ENCODE peak calls at places on chromosome 18, in four cellular contexts. B is breast epithelium, I is left ventricle myocardium inferior, T is ovary. N is an unnamed sample. For H3K27me3, the result is how much of the 10 kb centered on the place peaks cover.

GRCh38 chr18:36460854-36461253 is 163.3 kb downstream of the FHOD3 start:
- DNase-seq in B (no peak), I (no peak), T (no peak), N (no peak)

GRCh38 chr18:58541137-58541788 is 87.6 kb downstream of the ALPK2 start:
- DNase-seq in B (no peak), I (no peak), T (no peak), N (peak)

GRCh38 chr18:32441536-32441935 is 29.1 kb downstream of the GAREM1 start:
- DNase-seq in T (no peak), B (no peak), I (no peak), N (no peak)

GRCh38 chr18:35376742-35377695 is at the start of gene ZNF396:
- DNase-seq in T (peak), B (peak), I (peak), N (peak)

GRCh38 chr18:13893418-13893760 is 21.9 kb downstream of the MC2R start:
- DNase-seq in T (no peak), B (no peak), I (no peak), N (no peak)

GRCh38 chr18:66729459-66730239 is 125.8 kb upstream of the CDH19 start:
- DNase-seq in I (no peak), B (no peak), T (no peak), N (no peak)

GRCh38 chr18:46939337-46939963 is 22.0 kb downstream of the KATNAL2 start:
- DNase-seq in T (no peak), B (no peak), I (no peak), N (no peak)

GRCh38 chr18:78735131-78736014 is 244.2 kb upstream of the SALL3 start:
- DNase-seq in T (no peak), B (peak), I (no peak), N (no peak)

GRCh38 chr18:77093067-77093430 is 39.5 kb downstream of the MBP start:
- DNase-seq in I (no peak), B (no peak), T (no peak), N (no peak)

GRCh38 chr18:55422456-55423185 is 165.4 kb downstream of the TCF4 start:
- DNase-seq in T (peak), I (peak), B (no peak), N (no peak)
- H3K4me3 ChIP-seq in T (peak), I (peak), B (peak), N (no peak)

DNA sequence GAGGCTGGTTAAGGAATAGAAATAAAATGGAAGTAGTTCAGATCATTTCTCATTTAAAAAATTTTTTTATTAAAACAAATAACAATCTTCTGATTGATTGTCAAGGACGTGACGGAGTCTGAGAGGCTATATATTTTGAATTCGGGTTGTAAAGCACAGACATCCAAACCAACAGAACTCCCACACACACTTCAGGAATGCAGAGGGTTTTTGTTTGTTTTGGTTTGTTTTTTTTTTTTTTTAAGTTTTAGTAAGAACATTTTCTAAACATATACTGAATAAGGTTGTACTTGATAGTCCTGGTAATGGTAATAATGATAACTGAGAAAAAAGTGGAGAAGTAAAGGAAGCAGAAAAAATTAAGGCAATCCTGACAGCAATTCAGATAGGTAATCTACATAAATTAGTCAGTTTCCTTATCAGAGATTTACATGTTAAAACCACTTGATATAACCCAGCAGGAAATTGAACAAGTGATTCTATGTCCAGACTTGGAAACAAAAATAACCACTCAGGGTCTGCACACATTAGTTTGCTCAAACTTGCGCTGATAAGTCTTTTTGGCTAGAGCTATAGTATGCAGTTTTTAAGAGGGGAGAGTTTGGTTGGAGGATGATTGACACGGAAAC is 51.5 kb upstream of the CTAGE1 start:
- DNase-seq in I (no peak), T (no peak), B (no peak), N (no peak)
- H3K27me3 ChIP-seq in I (under half), T (under half), B (under half), N (under half)

DNA sequence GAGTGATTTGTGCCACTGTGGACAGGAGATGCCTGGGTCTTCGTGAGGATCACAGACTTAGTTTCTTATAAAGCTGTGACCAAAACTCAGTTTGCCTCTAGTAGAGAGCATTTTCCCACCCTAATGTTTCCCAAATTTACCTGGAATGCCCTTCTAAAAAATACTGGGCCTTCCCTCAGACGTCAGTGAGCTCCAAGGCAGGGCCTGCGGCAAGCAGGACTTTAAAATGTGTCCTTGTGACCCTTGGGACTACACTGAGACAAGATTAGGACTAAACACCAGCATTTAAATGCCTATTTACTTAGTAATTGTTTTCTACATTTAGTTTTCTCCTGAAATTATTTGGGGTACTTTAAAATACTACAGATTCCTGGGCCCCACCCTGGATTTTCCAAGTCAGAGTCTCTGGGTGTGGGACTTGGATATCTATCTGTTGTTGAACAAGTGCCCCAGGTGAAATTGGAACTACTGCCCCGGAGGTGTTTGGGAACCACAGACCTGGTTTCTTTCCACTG is 14.3 kb downstream of the GATA6 start:
- DNase-seq in B (no peak), I (no peak), T (no peak), N (no peak)
- H3K27ac ChIP-seq in B (no peak), I (peak), T (no peak), N (no peak)

GRCh38 chr18:7572837-7573236 is 5.7 kb downstream of the PTPRM start:
- DNase-seq in T (no peak), B (no peak), I (no peak), N (no peak)
- H3K4me3 ChIP-seq in T (no peak), B (no peak), I (no peak), N (no peak)

GRCh38 chr18:49623571-49623970 is 61.7 kb downstream of the LIPG start:
- DNase-seq in B (no peak), I (no peak), T (no peak), N (no peak)

GRCh38 chr18:49621301-49621700 is 59.4 kb downstream of the LIPG start:
- DNase-seq in I (no peak), B (no peak), T (no peak), N (no peak)

GRCh38 chr18:49619792-49620191 is 57.9 kb downstream of the LIPG start:
- DNase-seq in T (no peak), I (no peak), B (no peak), N (no peak)

GRCh38 chr18:49618741-49619392 is 57.0 kb downstream of the LIPG start:
- DNase-seq in I (no peak), B (no peak), T (no peak), N (no peak)

GRCh38 chr18:49621851-49622351 is 60.0 kb downstream of the LIPG start:
- DNase-seq in T (no peak), I (no peak), B (no peak), N (no peak)
- H3K27me3 ChIP-seq in T (under half), I (half or more), B (under half), N (under half)

GRCh38 chr18:7735194-7735593 is 168.1 kb downstream of the PTPRM start:
- DNase-seq in T (no peak), I (no peak), B (no peak), N (no peak)
- H3K27ac ChIP-seq in T (no peak), I (peak), B (no peak), N (no peak)

DNA sequence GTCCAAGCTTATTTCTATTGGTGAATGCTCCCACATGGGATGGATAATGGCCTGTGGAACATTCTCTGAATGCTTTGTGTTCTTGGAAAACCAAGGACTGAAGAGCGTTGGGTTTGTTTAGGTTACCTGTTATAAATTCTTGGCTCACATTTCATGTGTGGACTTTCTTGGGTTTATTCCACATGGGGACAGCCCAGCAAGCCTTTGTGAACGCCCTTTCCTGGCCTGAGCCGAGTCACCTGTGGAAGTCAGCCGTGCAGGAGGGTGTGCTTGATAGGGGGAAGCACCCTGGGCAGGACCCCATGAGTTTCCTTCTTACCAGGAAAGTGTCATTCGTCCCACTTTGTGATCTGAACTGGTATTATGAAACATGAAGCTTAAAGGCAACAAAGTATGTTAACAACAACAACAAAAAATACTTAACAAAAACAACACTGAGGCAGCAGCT is 4.1 kb downstream of the RAB31 start:
- DNase-seq in I (no peak), T (no peak), B (no peak), N (no peak)
- H3K4me3 ChIP-seq in I (no peak), T (no peak), B (no peak), N (no peak)

GRCh38 chr18:31101148-31102019 is 837 bp downstream of the DSC2 start:
- DNase-seq in T (peak), B (peak), I (peak), N (no peak)

GRCh38 chr18:31102941-31103340 is 720 bp upstream of the DSC2 start:
- DNase-seq in I (no peak), T (no peak), B (no peak), N (no peak)

GRCh38 chr18:31103423-31103822 is 1.2 kb upstream of the DSC2 start:
- DNase-seq in I (no peak), T (no peak), B (no peak), N (no peak)

GRCh38 chr18:31100598-31101147 is 1.5 kb downstream of the DSC2 start:
- DNase-seq in I (no peak), T (no peak), B (no peak), N (no peak)

GRCh38 chr18:31102020-31102684 is at the start of gene DSC2:
- DNase-seq in B (peak), T (no peak), I (peak), N (no peak)
- H3K27me3 ChIP-seq in B (under half), T (under half), I (under half), N (under half)

DNA sequence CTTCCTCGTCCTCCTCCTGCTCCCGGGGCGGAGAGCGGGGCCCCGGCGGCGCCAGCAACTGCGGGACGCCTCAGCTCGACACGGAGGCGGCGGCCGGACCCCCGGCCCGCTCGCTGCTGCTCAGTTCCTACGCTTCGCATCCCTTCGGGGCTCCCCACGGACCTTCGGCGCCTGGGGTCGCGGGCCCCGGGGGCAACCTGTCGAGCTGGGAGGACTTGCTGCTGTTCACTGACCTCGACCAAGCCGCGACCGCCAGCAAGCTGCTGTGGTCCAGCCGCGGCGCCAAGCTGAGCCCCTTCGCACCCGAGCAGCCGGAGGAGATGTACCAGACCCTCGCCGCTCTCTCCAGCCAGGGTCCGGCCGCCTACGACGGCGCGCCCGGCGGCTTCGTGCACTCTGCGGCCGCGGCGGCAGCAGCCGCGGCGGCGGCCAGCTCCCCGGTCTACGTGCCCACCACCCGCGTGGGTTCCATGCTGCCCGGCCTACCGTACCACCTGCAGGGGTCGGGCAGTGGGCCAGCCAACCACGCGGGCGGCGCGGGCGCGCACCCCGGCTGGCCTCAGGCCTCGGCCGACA is 2.0 kb downstream of the GATA6 start:
- DNase-seq in T (peak), B (no peak), I (no peak), N (no peak)
- H3K27ac ChIP-seq in T (peak), B (peak), I (peak), N (no peak)